ENCODE peak calls at places on chromosomes 16 and 17, in eight cellular contexts. M is iris pigment epithelial cell; P is NCI-H774; U is CD4-positive, alpha-beta T cell; Y is B cell; L is fibroblast of gingiva; Z is skeletal muscle cell; O is activated T-cell treated with anti-CD3 and anti-CD28 coated beads for 24 hours. R is an unnamed sample.
A peak's percentile ranks its signal among the peaks of the same experiment; 100 is the strongest.

GRCh38 chr17:901964-902363 is 77.6 kb downstream of the NXN start:
- DNase-seq in M (no peak), P (no peak), U (no peak), Y (no peak), L (peak; percentile 72), Z (no peak), O (no peak), R (no peak)

GRCh38 chr16:50309527-50310307 is 43.4 kb downstream of the ADCY7 start:
- DNase-seq in M (no peak), P (no peak), U (no peak), Y (peak; percentile 23), L (no peak), Z (no peak), O (no peak), R (peak; percentile 16)

GRCh38 chr17:43832168-43832975 is 574 bp downstream of the MPP3 start:
- DNase-seq in M (peak; percentile 78), P (peak; percentile 42), U (no peak), Y (no peak), L (peak; percentile 58), Z (peak; percentile 12), O (no peak), R (peak; percentile 45)

GRCh38 chr17:82859431-82860403 is 19.9 kb upstream of the ZNF750 start:
- DNase-seq in M (peak; percentile 82), P (no peak), U (peak; percentile 53), Y (peak; percentile 78), L (no peak), Z (peak; percentile 31), O (peak; percentile 25), R (no peak)

GRCh38 chr17:30210901-30211300 is 24.6 kb downstream of the SLC6A4 start:
- DNase-seq in M (no peak), P (no peak), U (no peak), Y (no peak), L (no peak), Z (no peak), O (no peak), R (no peak)

GRCh38 chr16:85567101-85567866 is 45.8 kb upstream of the GSE1 start:
- DNase-seq in M (no peak), P (no peak), U (no peak), Y (no peak), L (no peak), Z (no peak), O (no peak), R (no peak)

GRCh38 chr16:83501481-83501880 is 306.3 kb upstream of the HSBP1 start:
- DNase-seq in M (no peak), P (no peak), U (no peak), Y (no peak), L (no peak), Z (no peak), O (no peak), R (no peak)

GRCh38 chr17:4134756-4135155 is 8.1 kb downstream of the ZZEF1 start:
- DNase-seq in M (no peak), P (no peak), U (no peak), Y (no peak), L (no peak), Z (no peak), O (no peak), R (no peak)

GRCh38 chr17:31074772-31075538 is 19.8 kb upstream of the NF1 start:
- DNase-seq in M (peak; percentile 76), P (no peak), U (no peak), Y (no peak), L (no peak), Z (no peak), O (no peak), R (no peak)

GRCh38 chr17:50672831-50673551 is 34.7 kb downstream of the ANKRD40 start:
- DNase-seq in M (no peak), P (no peak), U (no peak), Y (no peak), L (no peak), Z (no peak), O (no peak), R (no peak)

GRCh38 chr17:44543213-44543904 is 13.9 kb upstream of the FZD2 start:
- DNase-seq in M (peak; percentile 84), P (no peak), U (no peak), Y (no peak), L (peak; percentile 66), Z (peak; percentile 67), O (no peak), R (no peak)

R was measured in head of caudate nucleus.